ENCODE peak calls at places on chromosomes 13 and 19, in seven cellular contexts. V is NCI-H1930; N is fibroblast of pulmonary artery; L is CD8-positive, alpha-beta memory T cell; X is amniotic epithelial cell; J is NT2/D1; S is fibroblast of mammary gland. F is an unnamed sample.

GRCh38 chr13:20405691-20406090 is 120.0 kb downstream of the CRYL1 start:
- DNase-seq in V (no peak), N (no peak), L (no peak), X (peak), J (no peak), S (no peak), F (no peak)

GRCh38 chr13:34320084-34320483 is 502.1 kb downstream of the RFC3 start:
- DNase-seq in V (no peak), N (no peak), L (no peak), X (no peak), J (no peak), S (no peak), F (no peak)

GRCh38 chr13:114079601-114080536 is 52.6 kb downstream of the RASA3 start:
- DNase-seq in V (no peak), N (no peak), L (no peak), X (no peak), J (no peak), S (no peak), F (no peak)

GRCh38 chr13:86020350-86021002 is 221.3 kb upstream of the SLITRK6 start:
- DNase-seq in V (peak), N (peak), L (no peak), X (peak), J (no peak), S (peak), F (no peak)

GRCh38 chr19:42477933-42478332 is 35.2 kb upstream of the CXCL17 start:
- DNase-seq in V (no peak), N (no peak), L (no peak), X (no peak), J (no peak), S (no peak), F (no peak)

GRCh38 chr13:110352735-110353134 is 45.7 kb downstream of the COL4A2 start:
- DNase-seq in V (no peak), N (no peak), L (no peak), X (no peak), J (no peak), S (no peak), F (no peak)

GRCh38 chr19:35487821-35488220 is 2.4 kb downstream of the KRTDAP start:
- DNase-seq in V (no peak), N (no peak), L (no peak), X (no peak), J (no peak), S (no peak), F (no peak)

GRCh38 chr19:49879243-49879960 is 1.9 kb downstream of the TBC1D17 start:
- DNase-seq in V (no peak), N (no peak), L (no peak), X (peak), J (no peak), S (no peak), F (no peak)

GRCh38 chr19:22832031-22832762 is at the start of gene ZNF723:
- DNase-seq in V (no peak), N (no peak), L (no peak), X (no peak), J (no peak), S (no peak), F (no peak)

GRCh38 chr13:44171861-44172260 is 201.8 kb upstream of the SERP2 start:
- DNase-seq in V (no peak), N (no peak), L (no peak), X (no peak), J (no peak), S (no peak), F (no peak)

F was measured in pulmonary artery endothelial cell.